ENCODE peak calls at places on chromosomes 6 and 20, in ten cellular contexts. C is uterus, P is breast epithelium, I is heart left ventricle, L is A549, N is body of pancreas, H is GM12878, X is endothelial cell of umbilical vein, M is sigmoid colon, J is adrenal gland. K is an unnamed sample.

GRCh38 chr6:147935656-147936055 is 407.0 kb upstream of the SASH1 start:
- DNase-seq in C (no peak), P (no peak), I (no peak), L (no peak), N (no peak), H (no peak), X (no peak), M (no peak), J (no peak), K (no peak)

GRCh38 chr6:18211338-18211737 is 53.0 kb downstream of the DEK start:
- DNase-seq in C (no peak), P (no peak), I (no peak), L (no peak), N (no peak), H (peak), X (no peak), M (no peak), J (no peak), K (no peak)

GRCh38 chr6:6317386-6317785 is 3.1 kb downstream of the F13A1 start:
- DNase-seq in C (no peak), P (no peak), I (no peak), L (no peak), N (no peak), H (no peak), X (no peak), M (no peak), J (no peak), K (no peak)

GRCh38 chr20:53738945-53739798 is 145.5 kb upstream of the ZNF217 start:
- DNase-seq in C (no peak), P (no peak), I (no peak), L (no peak), N (no peak), H (no peak), X (no peak), M (no peak), J (no peak), K (no peak)

GRCh38 chr20:58854638-58855471 is 2.3 kb downstream of the GNAS start:
- DNase-seq in C (no peak), P (no peak), I (no peak), L (no peak), N (no peak), H (no peak), X (no peak), M (no peak), J (no peak), K (no peak)

GRCh38 chr20:2983508-2983907 is 59.9 kb upstream of the GNRH2 start:
- DNase-seq in C (no peak), P (no peak), I (no peak), L (no peak), N (no peak), H (no peak), X (no peak), M (no peak), J (no peak), K (no peak)

GRCh38 chr20:53718142-53718481 is 124.5 kb upstream of the ZNF217 start:
- DNase-seq in C (no peak), P (no peak), I (no peak), L (no peak), N (no peak), H (no peak), X (no peak), M (no peak), J (no peak), K (no peak)

GRCh38 chr6:126905917-126906316 is 212.6 kb upstream of the RSPO3 start:
- DNase-seq in C (no peak), P (no peak), I (no peak), L (no peak), N (no peak), H (no peak), X (no peak), M (no peak), J (no peak), K (no peak)

GRCh38 chr20:37229300-37229699 is 32.3 kb downstream of the GHRH start:
- DNase-seq in C (no peak), P (no peak), I (no peak), L (no peak), N (no peak), H (no peak), X (no peak), M (no peak), J (no peak), K (no peak)

DNA sequence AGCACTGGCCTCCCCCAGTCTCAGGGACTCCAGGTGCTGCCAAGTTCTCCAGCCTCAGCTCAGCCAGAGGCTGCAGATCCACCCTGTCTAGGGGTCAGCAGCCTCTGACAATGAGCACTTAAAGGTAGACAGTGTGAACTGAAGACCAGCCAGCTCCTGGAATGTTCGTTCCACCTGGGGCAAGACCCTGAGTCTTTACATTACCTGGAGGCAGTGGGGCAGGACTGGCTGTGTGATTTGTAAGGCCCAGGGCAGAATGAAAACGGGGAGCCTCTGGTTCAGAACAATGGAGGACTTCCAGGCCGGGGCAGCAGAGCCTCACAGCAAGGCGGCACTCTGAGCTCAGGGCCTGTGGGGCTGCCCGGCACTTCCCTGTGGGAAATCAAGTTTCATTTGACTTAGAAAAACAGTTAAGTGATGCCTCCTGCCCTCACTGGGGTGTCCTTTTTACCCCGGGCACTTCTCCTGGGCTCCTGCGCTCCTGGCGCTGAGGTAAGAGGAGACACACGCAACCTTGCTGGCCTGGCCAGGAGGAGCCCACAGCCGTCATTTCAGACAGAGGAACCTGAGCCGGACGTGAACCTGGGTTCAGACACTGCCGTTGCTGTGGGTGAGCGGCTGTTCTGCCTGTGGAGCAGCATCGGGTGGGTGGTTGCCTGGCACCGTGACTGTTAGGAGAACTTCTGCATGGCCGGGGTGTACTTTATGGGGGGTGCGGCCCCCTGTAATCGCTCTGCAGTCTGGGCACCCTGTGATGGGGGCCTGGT is 64.9 kb downstream of the CTCFL start:
- DNase-seq in C (no peak), P (no peak), I (no peak), L (no peak), N (no peak), H (no peak), X (no peak), M (no peak), J (no peak), K (no peak)
- H3K4me3 ChIP-seq in C (no peak), P (no peak), I (no peak), L (no peak), N (no peak), H (no peak), X (no peak), M (no peak), J (no peak), K (no peak)

DNA sequence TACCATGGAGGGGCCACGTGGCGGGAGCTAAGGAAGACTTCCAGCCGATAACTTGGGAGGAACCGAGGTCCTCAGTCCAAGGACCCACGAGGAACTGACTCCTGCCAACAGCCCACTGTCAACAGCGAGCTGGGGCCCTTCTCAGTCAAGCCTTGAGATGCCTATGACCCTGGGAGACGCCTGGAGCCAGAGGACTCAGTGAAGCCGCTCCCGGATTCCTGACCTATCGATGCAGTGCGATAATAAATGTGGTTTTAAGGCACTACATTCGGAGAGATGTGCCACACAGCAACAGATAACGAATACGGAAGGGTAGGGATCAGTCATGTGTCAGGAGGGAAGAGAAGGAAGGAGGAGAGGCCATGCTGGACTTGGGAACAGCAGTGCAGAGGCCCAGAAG is 208.5 kb downstream of the NFATC2 start:
- DNase-seq in C (no peak), P (no peak), I (no peak), L (no peak), N (no peak), H (no peak), X (no peak), M (no peak), J (no peak), K (no peak)
- TF ChIP-seq POLR2A in C (no peak), P (no peak), I (no peak), L (no peak), N (no peak), H (no peak), X (no peak), M (no peak), J (no peak), K (no peak)

GRCh38 chr6:25448965-25449538 is 169.9 kb downstream of the CARMIL1 start:
- DNase-seq in C (no peak), P (no peak), I (no peak), L (no peak), N (no peak), H (no peak), X (no peak), M (no peak), J (no peak), K (no peak)

GRCh38 chr6:25450469-25451198 is 171.5 kb downstream of the CARMIL1 start:
- DNase-seq in C (no peak), P (no peak), I (no peak), L (no peak), N (no peak), H (no peak), X (no peak), M (no peak), J (no peak), K (no peak)

GRCh38 chr6:25447570-25447929 is 168.4 kb downstream of the CARMIL1 start:
- DNase-seq in C (no peak), P (no peak), I (no peak), L (no peak), N (no peak), H (no peak), X (no peak), M (no peak), J (no peak), K (no peak)

GRCh38 chr6:25452027-25452426 is 172.9 kb downstream of the CARMIL1 start:
- DNase-seq in C (no peak), P (no peak), I (no peak), L (no peak), N (no peak), H (no peak), X (no peak), M (no peak), J (no peak), K (no peak)

DNA sequence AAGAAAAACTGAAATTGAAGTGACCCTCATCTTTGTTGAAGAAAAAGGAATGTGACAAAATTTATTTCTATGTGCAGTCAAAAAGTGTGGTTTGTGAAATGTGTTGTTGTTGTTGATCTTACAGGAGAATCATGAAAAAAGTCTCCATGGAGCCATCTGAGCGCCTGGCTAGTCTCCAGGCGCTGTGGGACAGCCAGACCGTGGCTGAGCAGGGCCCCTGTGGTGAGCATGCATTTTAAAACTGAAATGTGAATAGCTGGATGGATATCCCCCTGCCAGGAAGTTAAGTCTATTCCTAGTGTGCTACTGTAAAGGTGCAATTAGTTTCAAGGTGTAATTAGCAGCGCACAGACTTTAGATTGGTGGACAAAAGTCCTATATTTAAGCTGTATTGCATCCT is 170.6 kb downstream of the CARMIL1 start:
- DNase-seq in C (no peak), P (no peak), I (no peak), L (no peak), N (no peak), H (no peak), X (no peak), M (no peak), J (no peak), K (no peak)
- H3K4me3 ChIP-seq in C (no peak), P (no peak), I (no peak), L (no peak), N (no peak), H (no peak), X (no peak), M (no peak), J (no peak), K (no peak)

GRCh38 chr6:131631625-131632284 is 3.7 kb upstream of the MED23 start:
- DNase-seq in C (no peak), P (no peak), I (no peak), L (no peak), N (no peak), H (no peak), X (no peak), M (no peak), J (no peak), K (no peak)

GRCh38 chr6:131627724-131628682 is at the start of gene MED23:
- DNase-seq in C (peak), P (peak), I (peak), L (peak), N (peak), H (peak), X (peak), M (peak), J (peak), K (peak)

GRCh38 chr6:131628726-131629125 is 684 bp upstream of the MED23 start:
- DNase-seq in C (no peak), P (no peak), I (no peak), L (no peak), N (no peak), H (no peak), X (no peak), M (no peak), J (no peak), K (no peak)

GRCh38 chr6:131629656-131630055 is 1.6 kb upstream of the MED23 start:
- DNase-seq in C (no peak), P (no peak), I (no peak), L (no peak), N (no peak), H (no peak), X (no peak), M (no peak), J (no peak), K (no peak)
- TF ChIP-seq POLR2A in C (no peak), P (no peak), I (no peak), L (no peak), N (no peak), H (no peak), X (no peak), M (no peak), J (no peak), K (no peak)

GRCh38 chr20:56631990-56632327 is 2.9 kb downstream of the TFAP2C start:
- DNase-seq in C (no peak), P (no peak), I (no peak), L (no peak), N (no peak), H (no peak), X (no peak), M (no peak), J (no peak), K (no peak)

GRCh38 chr20:56634307-56634706 is 5.2 kb downstream of the TFAP2C start:
- DNase-seq in C (no peak), P (no peak), I (no peak), L (no peak), N (no peak), H (no peak), X (no peak), M (no peak), J (no peak), K (no peak)

GRCh38 chr20:56634735-56635422 is 5.8 kb downstream of the TFAP2C start:
- DNase-seq in C (no peak), P (no peak), I (no peak), L (no peak), N (no peak), H (no peak), X (no peak), M (no peak), J (no peak), K (no peak)

GRCh38 chr20:56637576-56637975 is 8.5 kb downstream of the TFAP2C start:
- DNase-seq in C (no peak), P (no peak), I (no peak), L (no peak), N (no peak), H (no peak), X (no peak), M (no peak), J (no peak), K (no peak)

DNA sequence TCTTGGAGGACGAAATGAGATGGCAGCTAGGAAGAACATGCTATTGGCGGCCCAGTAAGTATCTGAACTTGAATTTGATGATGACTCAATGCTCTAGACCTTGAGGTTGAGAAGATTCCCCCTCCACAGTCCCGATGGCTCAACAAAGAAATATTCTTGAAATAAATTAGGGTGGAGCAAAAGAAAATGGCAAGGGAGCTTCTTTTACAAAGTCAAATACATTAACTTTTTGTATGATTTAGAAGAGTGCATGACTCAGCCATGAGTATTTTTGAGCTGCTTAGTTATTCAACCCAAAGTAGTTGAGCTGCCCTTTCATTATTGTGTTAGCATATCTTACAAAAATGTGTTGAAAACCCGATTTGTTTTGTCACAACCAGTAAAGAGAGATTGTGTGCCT is 7.6 kb downstream of the TFAP2C start:
- DNase-seq in C (no peak), P (no peak), I (no peak), L (peak), N (no peak), H (no peak), X (no peak), M (no peak), J (peak), K (no peak)
- H3K4me3 ChIP-seq in C (no peak), P (peak), I (no peak), L (no peak), N (no peak), H (no peak), X (no peak), M (no peak), J (no peak), K (no peak)